ENCODE peak calls at places on chromosomes 3 and 15, in five cellular contexts. R is upper lobe of right lung, A is RWPE2, I is GM12878, D is naive B cell. L is an unnamed sample.

GRCh38 chr3:5579342-5579741 is 391.8 kb downstream of the EDEM1 start:
- ATAC-seq in R (peak), A (no peak), I (no peak), D (no peak), L (no peak)

GRCh38 chr3:149442845-149443544 is 31.5 kb upstream of the TM4SF4 start:
- ATAC-seq in R (peak), A (peak), I (peak), D (no peak), L (no peak)

GRCh38 chr3:191254098-191254873 is 55.2 kb downstream of the OSTN start:
- ATAC-seq in R (no peak), A (no peak), I (peak), D (peak), L (peak)

GRCh38 chr3:13549513-13550256 is 760 bp downstream of the FBLN2 start:
- ATAC-seq in R (no peak), A (no peak), I (no peak), D (peak), L (peak)

GRCh38 chr15:64191971-64192830 is 29.4 kb upstream of the PPIB start:
- ATAC-seq in R (no peak), A (no peak), I (no peak), D (no peak), L (no peak)

GRCh38 chr3:53113293-53114010 is 16.8 kb downstream of the RFT1 start:
- ATAC-seq in R (no peak), A (no peak), I (peak), D (no peak), L (no peak)

GRCh38 chr15:56148099-56148498 is 95.6 kb downstream of the RFX7 start:
- ATAC-seq in R (no peak), A (no peak), I (no peak), D (no peak), L (no peak)

GRCh38 chr15:90907838-90908507 is 4.9 kb downstream of the MAN2A2 start:
- ATAC-seq in R (no peak), A (no peak), I (no peak), D (no peak), L (no peak)

GRCh38 chr3:12977117-12977808 is 96.0 kb downstream of the IQSEC1 start:
- ATAC-seq in R (no peak), A (no peak), I (no peak), D (no peak), L (no peak)

GRCh38 chr3:134918448-134918847 is 123.4 kb downstream of the EPHB1 start:
- ATAC-seq in R (no peak), A (no peak), I (peak), D (no peak), L (peak)

GRCh38 chr3:189272500-189273119 is 100.8 kb downstream of the TPRG1 start:
- ATAC-seq in R (no peak), A (no peak), I (peak), D (no peak), L (no peak)

GRCh38 chr3:24763421-24763820 is 268.8 kb upstream of the THRB start:
- ATAC-seq in R (no peak), A (peak), I (no peak), D (no peak), L (no peak)

GRCh38 chr3:15367059-15367458 is 34.7 kb upstream of the SH3BP5 start:
- ATAC-seq in R (no peak), A (peak), I (peak), D (no peak), L (no peak)

GRCh38 chr3:126146525-126147146 is 33.8 kb downstream of the ALDH1L1 start:
- ATAC-seq in R (peak), A (no peak), I (no peak), D (no peak), L (peak)

GRCh38 chr15:63509933-63510547 is 5.6 kb downstream of the USP3 start:
- ATAC-seq in R (no peak), A (peak), I (peak), D (no peak), L (no peak)

GRCh38 chr3:143084856-143085731 is 34.5 kb upstream of the CHST2 start:
- ATAC-seq in R (peak), A (peak), I (peak), D (peak), L (peak)

GRCh38 chr3:147257972-147258371 is 148.4 kb downstream of the ZIC4 start:
- ATAC-seq in R (no peak), A (no peak), I (no peak), D (no peak), L (no peak)

GRCh38 chr3:105613120-105613519 is 246.4 kb downstream of the ALCAM start:
- ATAC-seq in R (no peak), A (no peak), I (no peak), D (no peak), L (no peak)

GRCh38 chr15:64229129-64229724 is 66.4 kb upstream of the PPIB start:
- ATAC-seq in R (no peak), A (no peak), I (peak), D (no peak), L (no peak)

GRCh38 chr3:123397921-123398785 is 50.7 kb downstream of the ADCY5 start:
- ATAC-seq in R (no peak), A (no peak), I (no peak), D (no peak), L (no peak)

GRCh38 chr3:78666458-78666800 is 1101.4 kb downstream of the ROBO1 start:
- ATAC-seq in R (no peak), A (peak), I (no peak), D (no peak), L (no peak)

GRCh38 chr3:156605686-156606605 is 51.0 kb upstream of the SSR3 start:
- ATAC-seq in R (peak), A (peak), I (no peak), D (peak), L (peak)

GRCh38 chr3:30666564-30667249 is 60.3 kb downstream of the TGFBR2 start:
- ATAC-seq in R (no peak), A (no peak), I (no peak), D (no peak), L (no peak)

GRCh38 chr15:75109731-75110130 is 86.3 kb downstream of the PPCDC start:
- ATAC-seq in R (no peak), A (no peak), I (no peak), D (no peak), L (no peak)

GRCh38 chr3:26622634-26623408 is at the start of gene LRRC3B:
- ATAC-seq in R (peak), A (peak), I (no peak), D (no peak), L (peak)

GRCh38 chr3:172112348-172113123 is 73.2 kb downstream of the FNDC3B start:
- ATAC-seq in R (no peak), A (no peak), I (no peak), D (no peak), L (no peak)

GRCh38 chr3:54213910-54214309 is 91.6 kb downstream of the CACNA2D3 start:
- ATAC-seq in R (no peak), A (peak), I (no peak), D (no peak), L (no peak)